ENCODE peak calls at places on chromosome 6, in four cellular contexts. N, C, G and Z are unnamed samples.

GRCh38 chr6:43673444-43674063 is 14.0 kb downstream of the MRPS18A start:
- DNase-seq in N (no peak), C (no peak), G (no peak), Z (no peak)

GRCh38 chr6:14921170-14921569 is 324.7 kb upstream of the JARID2 start:
- DNase-seq in N (no peak), C (peak), G (peak), Z (no peak)

GRCh38 chr6:90458353-90459224 is 128.3 kb downstream of the MAP3K7 start:
- DNase-seq in N (no peak), C (peak), G (peak), Z (peak)

GRCh38 chr6:6694368-6694780 is 105.9 kb downstream of the LY86 start:
- DNase-seq in N (no peak), C (no peak), G (no peak), Z (no peak)

GRCh38 chr6:133206942-133207341 is 34.2 kb upstream of the EYA4 start:
- DNase-seq in N (no peak), C (no peak), G (no peak), Z (no peak)

GRCh38 chr6:151209071-151209831 is 30.5 kb upstream of the AKAP12 start:
- DNase-seq in N (peak), C (no peak), G (peak), Z (peak)

GRCh38 chr6:166936079-166936787 is 20.1 kb downstream of the RNASET2 start:
- DNase-seq in N (no peak), C (peak), G (no peak), Z (no peak)

GRCh38 chr6:145814035-145814500 is 527 bp downstream of the FBXO30 start:
- DNase-seq in N (peak), C (peak), G (no peak), Z (no peak)

GRCh38 chr6:1608222-1608975 is 1.3 kb upstream of the FOXC1 start:
- DNase-seq in N (peak), C (no peak), G (no peak), Z (no peak)

GRCh38 chr6:41735427-41736206 is at the start of gene TFEB:
- DNase-seq in N (peak), C (peak), G (peak), Z (peak)

GRCh38 chr6:106849676-106850332 is 124.7 kb downstream of the CD24 start:
- DNase-seq in N (no peak), C (no peak), G (no peak), Z (no peak)

GRCh38 chr6:38567436-38567835 is 72.3 kb downstream of the BTBD9 start:
- DNase-seq in N (peak), C (peak), G (peak), Z (peak)

GRCh38 chr6:21748343-21749063 is 155.0 kb downstream of the SOX4 start:
- DNase-seq in N (peak), C (peak), G (peak), Z (peak)

GRCh38 chr6:11436508-11437096 is 100.9 kb upstream of the TMEM170B start:
- DNase-seq in N (no peak), C (no peak), G (no peak), Z (no peak)

GRCh38 chr6:91611190-91611589 is 1024.3 kb upstream of the MAP3K7 start:
- DNase-seq in N (no peak), C (no peak), G (no peak), Z (no peak)

GRCh38 chr6:79431469-79431868 is 105.8 kb downstream of the LCA5 start:
- DNase-seq in N (no peak), C (no peak), G (no peak), Z (no peak)

GRCh38 chr6:101776919-101777350 is 383.4 kb downstream of the GRIK2 start:
- DNase-seq in N (no peak), C (no peak), G (no peak), Z (no peak)

GRCh38 chr6:138222901-138223546 is 4.7 kb upstream of the PBOV1 start:
- DNase-seq in N (no peak), C (peak), G (no peak), Z (peak)

GRCh38 chr6:152701081-152701862 is 3.6 kb downstream of the MYCT1 start:
- DNase-seq in N (no peak), C (no peak), G (peak), Z (peak)

GRCh38 chr6:105759946-105760345 is 326.2 kb upstream of the PRDM1 start:
- DNase-seq in N (peak), C (peak), G (peak), Z (peak)

DNA sequence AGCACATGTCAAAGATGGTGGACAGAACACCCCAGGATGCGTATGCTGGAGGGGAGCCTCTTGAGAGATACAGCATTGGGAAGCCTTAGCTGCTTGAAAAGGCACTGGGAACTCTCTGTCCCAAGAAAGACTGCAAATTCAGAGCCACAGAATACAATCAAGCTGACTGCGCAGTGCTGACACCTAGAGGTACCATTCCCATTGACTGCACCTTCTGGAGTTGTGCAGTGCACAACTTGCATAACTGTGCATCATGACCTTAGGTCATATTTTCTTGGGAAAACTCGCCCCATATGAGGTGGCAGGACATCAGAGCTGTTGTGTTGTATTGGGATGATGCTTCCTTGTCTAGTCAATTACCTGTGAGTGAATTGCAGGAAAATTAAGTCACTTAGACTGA is 646.5 kb upstream of the NOX3 start:
- DNase-seq in N (no peak), C (no peak), G (peak), Z (peak)
- TF ChIP-seq CTCF in N (peak), C (no peak), G (peak), Z (peak)

GRCh38 chr6:132131351-132131750 is 180.2 kb upstream of the CCN2 start:
- DNase-seq in N (no peak), C (peak), G (no peak), Z (no peak)
- H3K4me3 ChIP-seq in N (no peak), C (no peak), G (no peak), Z (no peak)

DNA sequence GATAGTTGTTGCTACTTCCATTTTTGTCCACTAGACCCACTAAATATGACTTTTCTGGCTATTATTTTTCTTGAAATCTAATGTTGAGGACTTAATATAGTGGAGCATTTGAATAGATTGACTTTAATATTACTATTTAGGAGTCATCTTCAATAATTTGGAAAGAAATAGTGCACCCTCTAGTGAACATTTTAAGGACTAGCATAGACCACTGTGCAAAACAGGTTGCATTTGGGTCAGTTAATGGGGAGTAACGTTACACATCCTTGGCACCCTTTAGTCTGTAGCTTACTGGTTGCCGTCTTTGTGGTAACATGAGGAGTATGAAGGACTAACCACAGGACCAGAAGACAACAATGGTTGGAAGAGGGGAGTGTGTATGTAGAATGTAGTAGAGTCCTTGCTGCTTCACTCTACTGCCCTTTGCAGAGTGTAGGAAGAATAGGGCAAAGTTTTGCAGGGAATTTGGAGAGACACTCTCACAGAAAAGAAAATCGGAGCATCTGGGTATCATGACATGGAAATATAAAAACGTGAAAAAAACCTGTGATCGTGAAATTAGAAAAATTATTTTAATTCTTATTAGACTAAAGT is 25.2 kb downstream of the RFPL4B start:
- DNase-seq in N (peak), C (peak), G (peak), Z (peak)
- TF ChIP-seq CTCF in N (peak), C (peak), G (peak), Z (peak)

GRCh38 chr6:27604986-27605385 is 132.1 kb upstream of the ZNF184 start:
- DNase-seq in N (peak), C (no peak), G (no peak), Z (no peak)
- H3K4me3 ChIP-seq in N (peak), C (peak), G (peak), Z (peak)

DNA sequence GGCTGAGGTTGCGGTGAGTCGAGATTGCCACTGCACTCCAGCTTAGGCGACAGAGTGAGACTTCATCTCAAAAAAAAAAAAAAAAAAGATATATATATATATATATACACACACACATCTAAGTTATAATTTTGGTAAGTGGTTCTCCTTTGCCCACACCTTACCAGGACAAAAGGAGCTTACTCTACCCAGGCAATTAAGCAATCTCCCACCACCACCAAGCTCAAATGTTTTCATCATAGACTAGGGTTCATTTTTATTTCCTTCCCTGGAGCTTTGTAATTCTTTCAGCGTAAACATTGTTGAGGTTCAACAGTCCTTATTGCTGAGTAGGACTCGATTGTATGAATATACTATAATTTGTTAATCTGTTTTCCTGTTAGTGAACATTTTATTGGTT is 23.5 kb downstream of the AMD1 start:
- DNase-seq in N (no peak), C (no peak), G (no peak), Z (no peak)
- TF ChIP-seq CTCF in N (no peak), C (no peak), G (no peak), Z (no peak)

DNA sequence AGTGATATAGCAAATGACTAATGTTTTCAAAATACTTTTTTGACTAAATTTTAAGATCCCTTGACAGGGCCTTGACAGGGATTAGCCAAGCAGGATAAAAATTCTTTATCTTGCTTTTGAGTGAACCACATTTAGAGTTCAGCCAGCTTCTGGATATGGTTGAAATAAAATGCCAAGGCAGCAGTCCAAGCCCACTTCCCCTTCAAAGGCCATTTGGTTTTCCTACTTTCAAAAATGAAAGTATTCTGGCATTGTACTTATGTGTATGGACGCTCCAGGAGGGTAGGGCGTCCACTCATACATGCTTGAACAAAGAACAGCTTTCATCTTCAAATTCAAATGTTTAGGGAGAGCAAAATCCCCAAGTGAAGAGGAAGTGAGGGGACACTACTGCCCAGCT is 82.3 kb upstream of the BCLAF1 start:
- DNase-seq in N (peak), C (peak), G (peak), Z (peak)
- H3K4me3 ChIP-seq in N (no peak), C (no peak), G (no peak), Z (no peak)

GRCh38 chr6:35023601-35024000 is 117.5 kb downstream of the TCP11 start:
- DNase-seq in N (no peak), C (no peak), G (no peak), Z (no peak)
- TF ChIP-seq CTCF in N (no peak), C (no peak), G (no peak), Z (no peak)